ENCODE peak calls at places on chromosomes 12 and 14, in nine cellular contexts. One of them, this sample, is unnamed.
A peak's percentile ranks its signal among the peaks of the same experiment; 100 is the strongest.

GRCh38 chr12:61254225-61254624 is 1006.0 kb upstream of the USP15 start:
- DNase-seq in HFF-Myc: no peak
- DNase-seq in mucosa of gallbladder: no peak
- DNase-seq in germinal center: no peak
- DNase-seq in SK-N-SH: no peak
- DNase-seq in effector CD8-positive, alpha-beta T cell: no peak
- DNase-seq in fibroblast of pulmonary artery: no peak
- DNase-seq in NCI-H460: no peak
- DNase-seq in ecto neural progenitor cell: no peak
- DNase-seq in this sample: no peak

GRCh38 chr12:6868211-6869048 is 1.1 kb downstream of the TPI1 start:
- DNase-seq in HFF-Myc: no peak
- DNase-seq in mucosa of gallbladder: no peak
- DNase-seq in germinal center: no peak
- DNase-seq in SK-N-SH: no peak
- DNase-seq in effector CD8-positive, alpha-beta T cell: no peak
- DNase-seq in fibroblast of pulmonary artery: no peak
- DNase-seq in NCI-H460: no peak
- DNase-seq in ecto neural progenitor cell: peak; percentile 60
- DNase-seq in this sample: no peak

GRCh38 chr12:123142948-123143752 is 7.7 kb downstream of the PITPNM2 start:
- DNase-seq in HFF-Myc: no peak
- DNase-seq in mucosa of gallbladder: no peak
- DNase-seq in germinal center: no peak
- DNase-seq in SK-N-SH: no peak
- DNase-seq in effector CD8-positive, alpha-beta T cell: no peak
- DNase-seq in fibroblast of pulmonary artery: no peak
- DNase-seq in NCI-H460: no peak
- DNase-seq in ecto neural progenitor cell: no peak
- DNase-seq in this sample: peak; percentile 41

GRCh38 chr12:94272280-94272679 is 123.9 kb downstream of the PLXNC1 start:
- DNase-seq in HFF-Myc: no peak
- DNase-seq in mucosa of gallbladder: no peak
- DNase-seq in germinal center: no peak
- DNase-seq in SK-N-SH: no peak
- DNase-seq in effector CD8-positive, alpha-beta T cell: no peak
- DNase-seq in fibroblast of pulmonary artery: no peak
- DNase-seq in NCI-H460: no peak
- DNase-seq in ecto neural progenitor cell: no peak
- DNase-seq in this sample: no peak

GRCh38 chr12:111219440-111219839 is 149.5 kb downstream of the PHETA1 start:
- DNase-seq in HFF-Myc: no peak
- DNase-seq in mucosa of gallbladder: no peak
- DNase-seq in germinal center: no peak
- DNase-seq in SK-N-SH: no peak
- DNase-seq in effector CD8-positive, alpha-beta T cell: no peak
- DNase-seq in fibroblast of pulmonary artery: no peak
- DNase-seq in NCI-H460: no peak
- DNase-seq in ecto neural progenitor cell: no peak
- DNase-seq in this sample: no peak

GRCh38 chr12:47850153-47851084 is 30.7 kb upstream of the HDAC7 start:
- DNase-seq in HFF-Myc: no peak
- DNase-seq in mucosa of gallbladder: no peak
- DNase-seq in germinal center: no peak
- DNase-seq in SK-N-SH: no peak
- DNase-seq in effector CD8-positive, alpha-beta T cell: no peak
- DNase-seq in fibroblast of pulmonary artery: no peak
- DNase-seq in NCI-H460: peak; percentile 21
- DNase-seq in ecto neural progenitor cell: no peak
- DNase-seq in this sample: no peak

GRCh38 chr12:41067941-41068645 is 120.0 kb upstream of the PDZRN4 start:
- DNase-seq in HFF-Myc: no peak
- DNase-seq in mucosa of gallbladder: no peak
- DNase-seq in germinal center: no peak
- DNase-seq in SK-N-SH: no peak
- DNase-seq in effector CD8-positive, alpha-beta T cell: no peak
- DNase-seq in fibroblast of pulmonary artery: no peak
- DNase-seq in NCI-H460: no peak
- DNase-seq in ecto neural progenitor cell: no peak
- DNase-seq in this sample: no peak

GRCh38 chr12:79920421-79921238 is 14.3 kb downstream of the PPP1R12A start:
- DNase-seq in HFF-Myc: no peak
- DNase-seq in mucosa of gallbladder: no peak
- DNase-seq in germinal center: no peak
- DNase-seq in SK-N-SH: no peak
- DNase-seq in effector CD8-positive, alpha-beta T cell: no peak
- DNase-seq in fibroblast of pulmonary artery: no peak
- DNase-seq in NCI-H460: no peak
- DNase-seq in ecto neural progenitor cell: no peak
- DNase-seq in this sample: no peak

GRCh38 chr12:127729381-127729780 is 537.6 kb upstream of the TMEM132C start:
- DNase-seq in HFF-Myc: peak; percentile 5
- DNase-seq in mucosa of gallbladder: no peak
- DNase-seq in germinal center: no peak
- DNase-seq in SK-N-SH: no peak
- DNase-seq in effector CD8-positive, alpha-beta T cell: no peak
- DNase-seq in fibroblast of pulmonary artery: no peak
- DNase-seq in NCI-H460: no peak
- DNase-seq in ecto neural progenitor cell: no peak
- DNase-seq in this sample: peak; percentile 73

GRCh38 chr12:122951406-122951805 is 14.9 kb downstream of the ABCB9 start:
- DNase-seq in HFF-Myc: no peak
- DNase-seq in mucosa of gallbladder: peak; percentile 60
- DNase-seq in germinal center: no peak
- DNase-seq in SK-N-SH: no peak
- DNase-seq in effector CD8-positive, alpha-beta T cell: no peak
- DNase-seq in fibroblast of pulmonary artery: peak; percentile 21
- DNase-seq in NCI-H460: no peak
- DNase-seq in ecto neural progenitor cell: no peak
- DNase-seq in this sample: peak; percentile 47

GRCh38 chr14:101478096-101478495 is 83.2 kb upstream of the DIO3 start:
- DNase-seq in HFF-Myc: no peak
- DNase-seq in mucosa of gallbladder: no peak
- DNase-seq in germinal center: no peak
- DNase-seq in SK-N-SH: no peak
- DNase-seq in effector CD8-positive, alpha-beta T cell: no peak
- DNase-seq in fibroblast of pulmonary artery: no peak
- DNase-seq in NCI-H460: no peak
- DNase-seq in ecto neural progenitor cell: peak; percentile 29
- DNase-seq in this sample: no peak

GRCh38 chr12:106138646-106139421 is at the start of gene NUAK1:
- DNase-seq in HFF-Myc: no peak
- DNase-seq in mucosa of gallbladder: peak; percentile 46
- DNase-seq in germinal center: peak; percentile 38
- DNase-seq in SK-N-SH: peak; percentile 89
- DNase-seq in effector CD8-positive, alpha-beta T cell: no peak
- DNase-seq in fibroblast of pulmonary artery: peak; percentile 74
- DNase-seq in NCI-H460: peak; percentile 51
- DNase-seq in ecto neural progenitor cell: peak; percentile 95
- DNase-seq in this sample: peak; percentile 69

GRCh38 chr12:29264424-29264823 is 115.3 kb downstream of the FAR2 start:
- DNase-seq in HFF-Myc: no peak
- DNase-seq in mucosa of gallbladder: no peak
- DNase-seq in germinal center: no peak
- DNase-seq in SK-N-SH: no peak
- DNase-seq in effector CD8-positive, alpha-beta T cell: no peak
- DNase-seq in fibroblast of pulmonary artery: no peak
- DNase-seq in NCI-H460: no peak
- DNase-seq in ecto neural progenitor cell: no peak
- DNase-seq in this sample: no peak

GRCh38 chr12:83664650-83665049 is 977.9 kb downstream of the TMTC2 start:
- DNase-seq in HFF-Myc: peak; percentile 2
- DNase-seq in mucosa of gallbladder: no peak
- DNase-seq in germinal center: no peak
- DNase-seq in SK-N-SH: peak; percentile 62
- DNase-seq in effector CD8-positive, alpha-beta T cell: no peak
- DNase-seq in fibroblast of pulmonary artery: no peak
- DNase-seq in NCI-H460: no peak
- DNase-seq in ecto neural progenitor cell: no peak
- DNase-seq in this sample: no peak

GRCh38 chr14:21072102-21072501 is 2.0 kb downstream of the ARHGEF40 start:
- DNase-seq in HFF-Myc: no peak
- DNase-seq in mucosa of gallbladder: no peak
- DNase-seq in germinal center: no peak
- DNase-seq in SK-N-SH: peak; percentile 35
- DNase-seq in effector CD8-positive, alpha-beta T cell: no peak
- DNase-seq in fibroblast of pulmonary artery: peak; percentile 76
- DNase-seq in NCI-H460: no peak
- DNase-seq in ecto neural progenitor cell: no peak
- DNase-seq in this sample: peak; percentile 68

GRCh38 chr12:6961695-6962284 is 8.7 kb downstream of the PHB2 start:
- DNase-seq in HFF-Myc: no peak
- DNase-seq in mucosa of gallbladder: peak; percentile 46
- DNase-seq in germinal center: no peak
- DNase-seq in SK-N-SH: peak; percentile 78
- DNase-seq in effector CD8-positive, alpha-beta T cell: no peak
- DNase-seq in fibroblast of pulmonary artery: peak; percentile 77
- DNase-seq in NCI-H460: peak; percentile 84
- DNase-seq in ecto neural progenitor cell: peak; percentile 91
- DNase-seq in this sample: peak; percentile 70

GRCh38 chr14:32702571-32702970 is 236.1 kb upstream of the NPAS3 start:
- DNase-seq in HFF-Myc: no peak
- DNase-seq in mucosa of gallbladder: no peak
- DNase-seq in germinal center: no peak
- DNase-seq in SK-N-SH: no peak
- DNase-seq in effector CD8-positive, alpha-beta T cell: no peak
- DNase-seq in fibroblast of pulmonary artery: peak; percentile 68
- DNase-seq in NCI-H460: no peak
- DNase-seq in ecto neural progenitor cell: peak; percentile 61
- DNase-seq in this sample: peak; percentile 59

GRCh38 chr12:26831959-26832816 is 806 bp downstream of the ITPR2 start:
- DNase-seq in HFF-Myc: no peak
- DNase-seq in mucosa of gallbladder: peak; percentile 65
- DNase-seq in germinal center: peak; percentile 83
- DNase-seq in SK-N-SH: peak; percentile 78
- DNase-seq in effector CD8-positive, alpha-beta T cell: peak; percentile 33
- DNase-seq in fibroblast of pulmonary artery: peak; percentile 82
- DNase-seq in NCI-H460: peak; percentile 30
- DNase-seq in ecto neural progenitor cell: peak; percentile 81
- DNase-seq in this sample: peak; percentile 73

GRCh38 chr12:12007001-12007712 is 63.6 kb upstream of the BCL2L14 start:
- DNase-seq in HFF-Myc: no peak
- DNase-seq in mucosa of gallbladder: no peak
- DNase-seq in germinal center: no peak
- DNase-seq in SK-N-SH: no peak
- DNase-seq in effector CD8-positive, alpha-beta T cell: no peak
- DNase-seq in fibroblast of pulmonary artery: no peak
- DNase-seq in NCI-H460: no peak
- DNase-seq in ecto neural progenitor cell: no peak
- DNase-seq in this sample: peak; percentile 87

GRCh38 chr12:124740691-124741137 is 123.0 kb downstream of the SCARB1 start:
- DNase-seq in HFF-Myc: no peak
- DNase-seq in mucosa of gallbladder: no peak
- DNase-seq in germinal center: no peak
- DNase-seq in SK-N-SH: no peak
- DNase-seq in effector CD8-positive, alpha-beta T cell: no peak
- DNase-seq in fibroblast of pulmonary artery: peak; percentile 60
- DNase-seq in NCI-H460: no peak
- DNase-seq in ecto neural progenitor cell: no peak
- DNase-seq in this sample: peak; percentile 64

GRCh38 chr12:238736-239398 is 23.8 kb downstream of the SLC6A13 start:
- DNase-seq in HFF-Myc: no peak
- DNase-seq in mucosa of gallbladder: no peak
- DNase-seq in germinal center: no peak
- DNase-seq in SK-N-SH: no peak
- DNase-seq in effector CD8-positive, alpha-beta T cell: no peak
- DNase-seq in fibroblast of pulmonary artery: no peak
- DNase-seq in NCI-H460: no peak
- DNase-seq in ecto neural progenitor cell: peak; percentile 20
- DNase-seq in this sample: no peak

GRCh38 chr14:54483073-54483745 is 5.6 kb downstream of the GMFB start:
- DNase-seq in HFF-Myc: no peak
- DNase-seq in mucosa of gallbladder: no peak
- DNase-seq in germinal center: peak; percentile 43
- DNase-seq in SK-N-SH: no peak
- DNase-seq in effector CD8-positive, alpha-beta T cell: no peak
- DNase-seq in fibroblast of pulmonary artery: no peak
- DNase-seq in NCI-H460: no peak
- DNase-seq in ecto neural progenitor cell: no peak
- DNase-seq in this sample: no peak

GRCh38 chr12:1605129-1606020 is 11.0 kb upstream of the FBXL14 start:
- DNase-seq in HFF-Myc: no peak
- DNase-seq in mucosa of gallbladder: peak; percentile 83
- DNase-seq in germinal center: peak; percentile 67
- DNase-seq in SK-N-SH: peak; percentile 79
- DNase-seq in effector CD8-positive, alpha-beta T cell: peak; percentile 25
- DNase-seq in fibroblast of pulmonary artery: peak; percentile 88
- DNase-seq in NCI-H460: peak; percentile 83
- DNase-seq in ecto neural progenitor cell: peak; percentile 80
- DNase-seq in this sample: peak; percentile 67

This sample was measured in astrocyte.